ENCODE peak calls at places on chromosomes 3 and 15, in eight cellular contexts. O is HTR-8/SVneo; S is skeletal muscle cell; Z is uterus; L is effector CD4-positive, alpha-beta T cell; Y is left cardiac atrium; G is fibroblast of villous mesenchyme; I is GM10248. F is an unnamed sample.

GRCh38 chr3:131349946-131350347 is 31.6 kb upstream of the NUDT16 start:
- DNase-seq in I (no peak), Y (peak; percentile 26), O (peak; percentile 44), S (no peak), L (no peak), G (peak; percentile 62), Z (no peak), F (no peak)

GRCh38 chr15:65196637-65197336 is 11.6 kb upstream of the CLPX start:
- DNase-seq in L (no peak), I (no peak), O (no peak), G (no peak), Y (no peak), Z (no peak), S (no peak), F (no peak)

GRCh38 chr3:131537531-131537930 is 34.8 kb upstream of the MRPL3 start:
- DNase-seq in Z (no peak), O (no peak), Y (no peak), S (no peak), G (no peak), L (no peak), I (no peak), F (no peak)

GRCh38 chr15:25501828-25502446 is 63.1 kb upstream of the UBE3A start:
- DNase-seq in G (peak; percentile 16), Y (no peak), I (no peak), L (no peak), O (no peak), S (no peak), Z (no peak), F (peak; percentile 10)

GRCh38 chr15:48086582-48086981 is 34.2 kb upstream of the SLC24A5 start:
- DNase-seq in L (no peak), Y (no peak), I (no peak), G (no peak), Z (no peak), S (no peak), O (no peak), F (no peak)

GRCh38 chr15:70547846-70548487 is 215.4 kb downstream of the UACA start:
- DNase-seq in Z (no peak), I (no peak), G (no peak), S (no peak), O (no peak), L (no peak), Y (no peak), F (no peak)

GRCh38 chr3:183298708-183299153 is 45.7 kb downstream of the B3GNT5 start:
- DNase-seq in O (peak; percentile 44), Z (peak; percentile 56), I (no peak), L (no peak), S (peak; percentile 98), Y (peak; percentile 76), G (peak; percentile 98), F (no peak)

GRCh38 chr3:2568929-2569328 is 470.3 kb downstream of the CNTN4 start:
- DNase-seq in I (no peak), O (no peak), Z (no peak), S (no peak), L (no peak), G (no peak), Y (no peak), F (no peak)

GRCh38 chr15:27683126-27683525 is 416.0 kb downstream of the OCA2 start:
- DNase-seq in I (no peak), G (no peak), Y (no peak), O (no peak), L (no peak), S (no peak), Z (no peak), F (no peak)

GRCh38 chr3:146256851-146257486 is 6.1 kb upstream of the PLSCR4 start:
- DNase-seq in I (no peak), S (no peak), L (no peak), Y (no peak), G (peak; percentile 66), O (no peak), Z (no peak), F (no peak)

GRCh38 chr15:56236197-56236596 is 7.5 kb downstream of the RFX7 start:
- DNase-seq in I (no peak), O (no peak), S (no peak), Z (no peak), G (no peak), Y (no peak), L (no peak), F (no peak)

GRCh38 chr15:59140422-59141226 is 35.7 kb downstream of the CCNB2 start:
- DNase-seq in O (no peak), S (no peak), L (no peak), Z (no peak), I (peak; percentile 39), Y (no peak), G (peak; percentile 23), F (no peak)

GRCh38 chr3:49641921-49642707 is 32.0 kb upstream of the APEH start:
- DNase-seq in O (no peak), Z (no peak), I (no peak), S (no peak), G (no peak), Y (no peak), L (no peak), F (no peak)

GRCh38 chr15:90327313-90327712 is 24.8 kb upstream of the ZNF774 start:
- DNase-seq in I (no peak), Y (no peak), Z (no peak), L (no peak), S (no peak), O (no peak), G (peak; percentile 66), F (no peak)

GRCh38 chr3:36058404-36059035 is 321.8 kb upstream of the STAC start:
- DNase-seq in L (no peak), G (no peak), O (no peak), Y (no peak), S (no peak), I (no peak), Z (no peak), F (no peak)

GRCh38 chr3:52055537-52056351 is 627 bp downstream of the DUSP7 start:
- DNase-seq in O (no peak), Y (peak; percentile 56), S (no peak), L (peak; percentile 18), I (peak; percentile 52), Z (no peak), G (peak; percentile 56), F (peak; percentile 27)

GRCh38 chr15:62606376-62607164 is 436.0 kb upstream of the TPM1 start:
- DNase-seq in G (peak; percentile 99), S (peak; percentile 98), L (no peak), O (peak; percentile 85), I (no peak), Z (no peak), Y (no peak), F (no peak)

GRCh38 chr3:88986834-88987233 is 120.6 kb upstream of the EPHA3 start:
- DNase-seq in Y (no peak), S (peak; percentile 45), G (peak; percentile 36), O (peak; percentile 20), L (no peak), Z (no peak), I (no peak), F (no peak)

GRCh38 chr3:137110392-137110996 is 152.7 kb downstream of the IL20RB start:
- DNase-seq in L (no peak), Y (no peak), Z (no peak), G (peak; percentile 19), O (peak; percentile 32), S (no peak), I (peak; percentile 46), F (no peak)

GRCh38 chr15:31470756-31471155 is 144.1 kb downstream of the KLF13 start:
- DNase-seq in S (no peak), Y (no peak), L (no peak), Z (no peak), I (no peak), O (no peak), G (no peak), F (no peak)

GRCh38 chr3:14543446-14543845 is 3.3 kb upstream of the GRIP2 start:
- DNase-seq in L (no peak), Y (peak; percentile 22), Z (no peak), G (no peak), O (no peak), S (no peak), I (no peak), F (no peak)

GRCh38 chr3:15647629-15648167 is 46.2 kb downstream of the BTD start:
- DNase-seq in L (no peak), I (peak; percentile 72), S (peak; percentile 96), O (peak; percentile 45), Z (no peak), Y (no peak), G (peak; percentile 98), F (peak; percentile 12)

F was measured in T-helper 1 cell.